ENCODE peak calls at places on chromosomes 16 and 17, in four cellular contexts. Q, P, F and B are unnamed samples.

GRCh38 chr17:72971513-72971880 is 121.0 kb downstream of the SLC39A11 start:
- DNase-seq in Q (no peak), P (no peak), F (no peak), B (no peak)

GRCh38 chr17:16273499-16273898 is 56.5 kb downstream of the PIGL start:
- DNase-seq in Q (peak), P (no peak), F (no peak), B (no peak)

GRCh38 chr17:13563916-13564315 is 37.8 kb downstream of the HS3ST3A1 start:
- DNase-seq in Q (no peak), P (no peak), F (no peak), B (no peak)

GRCh38 chr17:81034779-81035388 is at the start of gene BAIAP2:
- DNase-seq in Q (peak), P (peak), F (peak), B (peak)

GRCh38 chr16:88920618-88921602 is 54.5 kb upstream of the PABPN1L start:
- DNase-seq in Q (peak), P (peak), F (peak), B (peak)

GRCh38 chr17:63611354-63611753 is 10.7 kb downstream of the TACO1 start:
- DNase-seq in Q (no peak), P (no peak), F (no peak), B (no peak)

GRCh38 chr16:81266680-81267095 is 28.2 kb downstream of the BCO1 start:
- DNase-seq in Q (peak), P (no peak), F (no peak), B (no peak)

GRCh38 chr17:60989846-60990245 is 312.2 kb downstream of the BCAS3 start:
- DNase-seq in Q (no peak), P (no peak), F (no peak), B (peak)

GRCh38 chr16:1455190-1456171 is 11.1 kb upstream of the CCDC154 start:
- DNase-seq in Q (no peak), P (no peak), F (no peak), B (no peak)

GRCh38 chr17:10149573-10150399 is 48.6 kb downstream of the GAS7 start:
- DNase-seq in Q (peak), P (no peak), F (no peak), B (no peak)

GRCh38 chr17:6455321-6455705 is 11.1 kb downstream of the PIMREG start:
- DNase-seq in Q (peak), P (no peak), F (peak), B (peak)

GRCh38 chr16:24045641-24046040 is 209.9 kb downstream of the PRKCB start:
- DNase-seq in Q (no peak), P (peak), F (peak), B (peak)

GRCh38 chr16:87856796-87857228 is 12.5 kb downstream of the SLC7A5 start:
- DNase-seq in Q (no peak), P (no peak), F (no peak), B (no peak)

GRCh38 chr17:50841277-50841948 is 6.0 kb downstream of the WFIKKN2 start:
- DNase-seq in Q (no peak), P (no peak), F (no peak), B (no peak)

GRCh38 chr17:53135969-53136368 is 686.8 kb upstream of the KIF2B start:
- DNase-seq in Q (no peak), P (no peak), F (no peak), B (no peak)

GRCh38 chr16:14378684-14379467 is 251.2 kb downstream of the PARN start:
- DNase-seq in Q (peak), P (no peak), F (no peak), B (no peak)

GRCh38 chr16:30997000-30997886 is 12.2 kb downstream of the HSD3B7 start:
- DNase-seq in Q (peak), P (peak), F (peak), B (peak)

GRCh38 chr16:88195021-88195581 is 187.7 kb upstream of the ZNF469 start:
- DNase-seq in Q (no peak), P (no peak), F (no peak), B (no peak)

DNA sequence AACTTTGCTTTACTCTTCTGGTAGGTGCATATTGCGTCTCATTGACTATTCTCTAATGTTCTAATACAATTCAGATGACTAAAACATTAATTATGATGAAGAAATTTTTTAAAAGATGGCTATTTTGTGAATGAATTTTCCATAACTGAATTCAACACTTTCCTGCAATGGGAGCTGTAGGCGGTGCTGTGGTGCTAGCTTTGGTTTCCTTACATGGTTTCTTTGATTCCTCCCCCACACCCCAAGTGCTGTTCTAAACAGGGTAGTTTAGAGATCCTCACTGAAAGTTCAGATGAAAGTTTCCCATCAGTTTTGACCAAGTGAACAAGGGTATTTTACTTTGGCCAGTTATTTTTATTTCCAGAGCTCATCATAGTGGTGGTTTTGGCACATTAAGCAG is 26.0 kb upstream of the MRC2 start:
- DNase-seq in Q (no peak), P (no peak), F (no peak), B (no peak)
- TF ChIP-seq CTCF in Q (no peak), P (no peak), F (no peak), B (no peak)

DNA sequence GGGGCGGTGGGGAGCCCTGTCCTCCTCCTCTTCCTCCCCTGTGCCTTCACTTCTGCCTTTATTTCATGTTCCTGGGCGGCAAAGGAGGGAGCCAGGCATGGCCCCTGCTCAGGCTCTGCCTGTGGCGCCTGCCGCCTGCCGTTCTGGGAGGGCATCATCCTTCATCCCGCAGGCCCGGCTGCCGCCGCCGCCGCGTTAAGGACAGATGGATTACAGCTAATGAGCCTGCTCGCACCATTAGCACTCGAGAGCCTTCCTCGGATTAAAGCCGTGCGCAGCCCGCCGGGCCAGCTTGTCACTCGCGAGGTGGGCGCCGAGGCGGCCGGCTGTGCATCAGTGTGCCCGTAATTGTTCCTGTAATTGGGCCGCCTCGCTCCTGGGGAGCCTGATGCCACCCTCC is 127.7 kb upstream of the GSE1 start:
- DNase-seq in Q (no peak), P (no peak), F (no peak), B (no peak)
- TF ChIP-seq CTCF in Q (no peak), P (no peak), F (no peak), B (no peak)

GRCh38 chr16:386641-387156 is 4.9 kb upstream of the PGAP6 start:
- DNase-seq in Q (no peak), P (no peak), F (no peak), B (no peak)
- TF ChIP-seq CTCF in Q (no peak), P (peak), F (no peak), B (no peak)

GRCh38 chr17:77072670-77073069 is 68.1 kb upstream of the SEC14L1 start:
- DNase-seq in Q (no peak), P (no peak), F (no peak), B (no peak)
- TF ChIP-seq CTCF in Q (no peak), P (no peak), F (no peak), B (no peak)

DNA sequence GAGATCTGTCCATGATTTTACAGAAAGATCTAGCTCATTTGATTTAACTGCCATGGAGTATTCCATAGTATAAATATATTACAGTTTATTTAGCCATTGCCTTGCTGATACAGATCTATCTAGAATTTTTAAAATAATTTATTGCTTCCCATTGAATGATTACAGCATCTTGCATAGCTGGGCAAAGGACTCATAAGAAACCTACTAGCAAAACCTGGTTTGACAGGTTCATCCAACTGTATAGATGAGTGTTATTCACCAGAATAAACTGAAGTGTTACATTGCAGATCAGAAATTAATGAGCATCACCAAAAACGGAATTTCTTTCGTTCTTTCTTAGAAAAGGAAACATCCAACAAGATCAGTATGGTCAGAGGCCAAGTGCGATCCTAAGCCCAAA is 202.2 kb upstream of the CACNG5 start:
- DNase-seq in Q (no peak), P (no peak), F (no peak), B (no peak)
- TF ChIP-seq CTCF in Q (no peak), P (no peak), F (no peak), B (no peak)

DNA sequence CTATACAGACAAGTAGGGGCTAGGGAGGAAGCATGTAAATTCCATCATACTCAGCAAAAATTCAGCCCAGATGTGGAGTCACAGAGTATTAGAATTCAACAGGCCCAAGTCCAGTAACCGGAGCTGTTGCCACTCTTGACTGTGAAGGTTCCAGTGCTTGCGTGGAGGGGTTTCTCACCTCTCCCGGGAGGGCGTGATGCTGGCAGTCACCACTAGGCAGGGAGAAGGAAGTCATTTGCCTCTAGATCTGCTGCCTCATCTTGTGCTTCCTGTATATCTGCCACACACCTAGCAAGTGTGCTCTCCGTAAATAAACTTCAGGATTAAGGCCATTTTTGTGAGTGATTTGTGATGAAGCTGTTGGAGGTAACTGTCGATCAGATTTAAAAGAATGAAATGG is 1.0 kb upstream of the CKLF start:
- DNase-seq in Q (no peak), P (peak), F (peak), B (peak)
- TF ChIP-seq CTCF in Q (peak), P (peak), F (peak), B (peak)